ENCODE peak calls at places on chromosomes 4 and X, in eight cellular contexts. Q is tibial artery, A is left lung, O is iPS DF 6.9, L is esophagus muscularis mucosa, E is aorta, C is left ventricle myocardium inferior, S is psoas muscle. K is an unnamed sample.

GRCh38 chrX:68403522-68403921 is 29.8 kb downstream of the OPHN1 start:
- DNase-seq in Q (no peak), A (no peak), O (no peak), L (no peak), E (no peak), C (no peak), S (no peak), K (no peak)

GRCh38 chr4:152667781-152668180 is 12.0 kb downstream of the TMEM154 start:
- DNase-seq in Q (no peak), A (no peak), O (no peak), L (no peak), E (no peak), C (no peak), S (no peak), K (no peak)

GRCh38 chr4:112120021-112120420 is 25.2 kb upstream of the FAM241A start:
- DNase-seq in Q (no peak), A (no peak), O (no peak), L (no peak), E (no peak), C (no peak), S (no peak), K (no peak)

GRCh38 chr4:125780159-125780558 is 465.4 kb downstream of the FAT4 start:
- DNase-seq in Q (no peak), A (no peak), O (no peak), L (no peak), E (no peak), C (no peak), S (no peak), K (no peak)

GRCh38 chr4:40918330-40918729 is 168.6 kb downstream of the NSUN7 start:
- DNase-seq in Q (peak; percentile 91), A (peak; percentile 52), O (no peak), L (no peak), E (peak; percentile 80), C (peak; percentile 68), S (peak; percentile 79), K (no peak)

GRCh38 chr4:153521467-153521866 is 55.3 kb downstream of the TMEM131L start:
- DNase-seq in Q (no peak), A (no peak), O (no peak), L (no peak), E (no peak), C (no peak), S (no peak), K (no peak)

GRCh38 chr4:108433832-108434231 is 186.5 kb upstream of the RPL34 start:
- DNase-seq in Q (no peak), A (no peak), O (no peak), L (no peak), E (no peak), C (no peak), S (no peak), K (no peak)

GRCh38 chr4:41212221-41213203 is 1.8 kb downstream of the APBB2 start:
- DNase-seq in Q (peak; percentile 42), A (peak; percentile 47), O (no peak), L (no peak), E (no peak), C (no peak), S (no peak), K (peak; percentile 22)

GRCh38 chr4:61556277-61556676 is 356.2 kb downstream of the ADGRL3 start:
- DNase-seq in Q (no peak), A (no peak), O (no peak), L (no peak), E (no peak), C (no peak), S (no peak), K (no peak)

GRCh38 chr4:141814499-141814898 is 178.1 kb downstream of the IL15 start:
- DNase-seq in Q (no peak), A (no peak), O (no peak), L (no peak), E (no peak), C (no peak), S (no peak), K (no peak)

GRCh38 chr4:15232725-15233597 is 194.9 kb upstream of the C1QTNF7 start:
- DNase-seq in Q (no peak), A (no peak), O (no peak), L (no peak), E (no peak), C (no peak), S (no peak), K (no peak)

GRCh38 chr4:170243662-170244288 is 154.0 kb upstream of the AADAT start:
- DNase-seq in Q (no peak), A (no peak), O (no peak), L (no peak), E (no peak), C (no peak), S (no peak), K (no peak)

GRCh38 chr4:41148292-41148691 is 66.0 kb downstream of the APBB2 start:
- DNase-seq in Q (no peak), A (no peak), O (no peak), L (no peak), E (no peak), C (no peak), S (no peak), K (no peak)

GRCh38 chrX:123993326-123993725 is 31.8 kb downstream of the STAG2 start:
- DNase-seq in Q (no peak), A (no peak), O (no peak), L (no peak), E (no peak), C (no peak), S (no peak), K (no peak)

GRCh38 chr4:45423876-45424275 is 697.5 kb upstream of the GNPDA2 start:
- DNase-seq in Q (no peak), A (no peak), O (no peak), L (no peak), E (no peak), C (no peak), S (no peak), K (no peak)

GRCh38 chr4:1716065-1716945 is 4.2 kb upstream of the SLBP start:
- DNase-seq in Q (peak; percentile 17), A (no peak), O (no peak), L (no peak), E (no peak), C (no peak), S (no peak), K (no peak)
- H3K4me1 ChIP-seq in Q (peaks cover 25% of the 10 kb centered on the region), A (peaks cover 57% of the 10 kb centered on the region), O (no peaks in the 10 kb centered on the region), L (peaks cover 36% of the 10 kb centered on the region), E (no peaks in the 10 kb centered on the region), C (peaks cover 92% of the 10 kb centered on the region), S (peaks cover 41% of the 10 kb centered on the region), K (peaks cover 9% of the 10 kb centered on the region)

GRCh38 chr4:31343058-31343457 is 622.9 kb downstream of the PCDH7 start:
- DNase-seq in Q (no peak), A (no peak), O (no peak), L (no peak), E (no peak), C (no peak), S (no peak), K (no peak)
- H3K27me3 ChIP-seq in Q (no peaks in the 10 kb centered on the region), A (no peaks in the 10 kb centered on the region), O (no peaks in the 10 kb centered on the region), L (no peaks in the 10 kb centered on the region), E (no peaks in the 10 kb centered on the region), C (no peaks in the 10 kb centered on the region), S (no peaks in the 10 kb centered on the region), K (no peaks in the 10 kb centered on the region)

GRCh38 chrX:46666831-46667230 is 92.1 kb downstream of the SLC9A7 start:
- DNase-seq in Q (no peak), A (no peak), O (no peak), L (no peak), E (no peak), C (no peak), S (no peak), K (no peak)
- H3K4me1 ChIP-seq in Q (no peaks in the 10 kb centered on the region), A (no peaks in the 10 kb centered on the region), O (no peaks in the 10 kb centered on the region), L (no peaks in the 10 kb centered on the region), E (no peaks in the 10 kb centered on the region), C (no peaks in the 10 kb centered on the region), S (no peaks in the 10 kb centered on the region), K (no peaks in the 10 kb centered on the region)

DNA sequence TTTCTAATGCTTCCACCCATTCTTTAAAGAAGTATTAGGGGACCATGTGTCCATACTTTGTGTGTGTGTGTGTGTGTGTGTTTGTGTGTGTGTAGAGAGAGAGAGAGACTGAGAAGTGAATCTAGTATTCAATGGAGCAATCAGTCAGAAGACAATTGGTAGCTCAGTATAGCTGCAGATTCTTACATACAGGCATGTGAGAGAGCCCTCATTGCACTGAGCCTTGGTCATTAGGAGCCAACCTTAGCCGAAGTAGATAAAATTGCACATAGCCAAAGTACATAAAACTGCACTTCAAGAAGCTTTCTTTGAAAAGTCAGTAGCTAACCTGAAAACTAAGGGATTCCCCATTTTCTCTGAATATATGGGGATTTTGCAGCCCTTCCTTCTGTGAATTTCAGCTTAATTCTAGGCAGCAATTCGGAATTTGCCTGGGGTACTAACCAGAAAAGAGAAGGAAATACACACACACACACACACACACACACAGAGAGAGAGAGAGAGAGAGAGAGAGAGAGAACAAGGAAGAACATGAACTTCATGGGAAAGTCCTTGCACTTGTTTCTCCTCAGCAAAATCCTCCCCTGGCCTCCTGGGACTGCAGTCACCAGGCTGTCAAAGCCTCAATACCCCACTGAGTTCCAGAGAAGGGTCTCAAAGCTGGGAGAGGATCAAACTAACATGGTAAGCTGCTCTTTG is 1.7 kb upstream of the PRDM8 start:
- DNase-seq in Q (no peak), A (no peak), O (no peak), L (no peak), E (no peak), C (no peak), S (no peak), K (no peak)
- H3K27me3 ChIP-seq in Q (peaks cover 77% of the 10 kb centered on the region), A (peaks cover 100% of the 10 kb centered on the region), O (peaks cover 86% of the 10 kb centered on the region), L (no peaks in the 10 kb centered on the region), E (no peaks in the 10 kb centered on the region), C (peaks cover 98% of the 10 kb centered on the region), S (peaks cover 5% of the 10 kb centered on the region), K (peaks cover 100% of the 10 kb centered on the region)

GRCh38 chrX:111349934-111350333 is 62.1 kb downstream of the DCX start:
- DNase-seq in Q (no peak), A (no peak), O (no peak), L (no peak), E (no peak), C (no peak), S (no peak), K (no peak)
- H3K4me1 ChIP-seq in Q (no peaks in the 10 kb centered on the region), A (no peaks in the 10 kb centered on the region), O (no peaks in the 10 kb centered on the region), L (no peaks in the 10 kb centered on the region), E (no peaks in the 10 kb centered on the region), C (no peaks in the 10 kb centered on the region), S (no peaks in the 10 kb centered on the region), K (no peaks in the 10 kb centered on the region)

DNA sequence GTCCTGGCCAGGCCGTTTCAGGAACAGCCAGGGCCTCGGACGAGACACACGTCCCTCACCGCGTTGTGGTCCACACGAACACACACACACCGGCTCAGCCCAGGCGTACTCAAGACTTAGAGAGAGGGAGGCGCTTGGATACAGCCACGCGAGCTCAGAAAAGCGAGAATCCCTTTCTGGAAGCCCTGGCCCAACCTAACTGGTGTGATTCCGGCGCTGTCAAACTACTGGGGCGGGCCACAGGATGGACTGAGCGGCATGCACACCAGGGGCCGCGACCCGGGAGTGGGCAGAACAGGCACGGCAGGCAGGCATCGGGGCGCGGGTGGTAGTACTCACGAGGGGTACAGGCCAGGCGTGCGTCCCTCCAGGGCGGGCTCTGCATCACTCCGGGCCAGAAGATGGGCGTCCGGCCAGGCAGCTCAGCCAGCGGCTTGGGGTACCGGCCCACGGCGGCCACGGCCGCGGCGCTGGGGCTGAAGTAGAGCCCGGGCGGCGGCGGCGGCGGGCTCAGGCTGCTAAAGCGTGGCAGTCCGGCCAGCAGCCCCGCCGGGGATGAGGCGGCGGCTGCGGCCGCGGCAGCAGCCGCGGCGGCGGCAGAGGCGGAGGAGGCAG is 1.8 kb downstream of the NKX6-1 start:
- DNase-seq in Q (no peak), A (no peak), O (no peak), L (no peak), E (no peak), C (no peak), S (no peak), K (no peak)
- H3K27me3 ChIP-seq in Q (peaks cover 100% of the 10 kb centered on the region), A (peaks cover 100% of the 10 kb centered on the region), O (peaks cover 76% of the 10 kb centered on the region), L (peaks cover 79% of the 10 kb centered on the region), E (no peaks in the 10 kb centered on the region), C (peaks cover 100% of the 10 kb centered on the region), S (peaks cover 4% of the 10 kb centered on the region), K (peaks cover 95% of the 10 kb centered on the region)

GRCh38 chr4:189049682-189050081 is 891.0 kb upstream of the FRG1 start:
- DNase-seq in Q (no peak), A (no peak), O (no peak), L (no peak), E (no peak), C (no peak), S (no peak), K (no peak)
- H3K4me1 ChIP-seq in Q (no peaks in the 10 kb centered on the region), A (no peaks in the 10 kb centered on the region), O (peaks cover 1% of the 10 kb centered on the region), L (no peaks in the 10 kb centered on the region), E (no peaks in the 10 kb centered on the region), C (no peaks in the 10 kb centered on the region), S (peaks cover 8% of the 10 kb centered on the region), K (no peaks in the 10 kb centered on the region)

K was measured in NT2/D1.